ENCODE peak calls at places on chromosomes 11 and 22, in six cellular contexts. O is WTC11, A is HCT116, S is K562, V is GM12878, N is H1. H is an unnamed sample.

GRCh38 chr22:35684270-35684700 is 33.4 kb upstream of the APOL5 start:
- DNase-seq in V (no peak), N (no peak), S (no peak), A (no peak), O (peak; percentile 39), H (peak; percentile 19)

GRCh38 chr11:98798333-98798732 is 222.4 kb upstream of the CNTN5 start:
- DNase-seq in V (no peak), N (no peak), S (no peak), A (no peak), O (no peak), H (no peak)

GRCh38 chr11:109514313-109515018 is 92.5 kb downstream of the C11orf87 start:
- DNase-seq in O (no peak), S (no peak), V (no peak), A (no peak), N (no peak), H (no peak)

GRCh38 chr11:128687321-128687720 is 6.6 kb upstream of the FLI1 start:
- DNase-seq in N (no peak), A (no peak), S (peak; percentile 24), V (no peak), O (peak; percentile 83), H (no peak)

GRCh38 chr11:57792060-57792541 is 30.5 kb downstream of the CTNND1 start:
- DNase-seq in A (no peak), O (no peak), S (no peak), V (peak; percentile 93), N (no peak), H (no peak)

GRCh38 chr11:70367071-70367470 is 31.3 kb upstream of the CTTN start:
- DNase-seq in N (no peak), S (no peak), O (no peak), A (no peak), V (no peak), H (no peak)

GRCh38 chr11:115501895-115502589 is 2.2 kb downstream of the CADM1 start:
- DNase-seq in V (peak; percentile 20), N (no peak), S (no peak), A (no peak), O (no peak), H (peak; percentile 37)

GRCh38 chr11:129236850-129237249 is 44.7 kb upstream of the ARHGAP32 start:
- DNase-seq in V (no peak), S (no peak), N (no peak), A (no peak), O (no peak), H (no peak)

GRCh38 chr11:65498042-65498726 is 661 bp upstream of the MALAT1 start:
- DNase-seq in S (no peak), A (no peak), N (no peak), V (peak; percentile 53), O (no peak), H (no peak)

GRCh38 chr22:31160328-31160978 is 471 bp downstream of the RNF185 start:
- DNase-seq in N (no peak), O (no peak), S (peak; percentile 17), A (no peak), V (no peak), H (no peak)

GRCh38 chr11:19696073-19696472 is 16.6 kb upstream of the NAV2 start:
- DNase-seq in A (no peak), O (no peak), V (no peak), N (no peak), S (no peak), H (no peak)

GRCh38 chr11:61961570-61962212 is 5.7 kb downstream of the FTH1 start:
- DNase-seq in V (no peak), S (no peak), N (no peak), A (no peak), O (no peak), H (peak; percentile 84)

GRCh38 chr22:22881116-22882032 is 6.2 kb upstream of the IGLL5 start:
- DNase-seq in S (peak; percentile 56), O (no peak), N (no peak), A (no peak), V (no peak), H (no peak)

GRCh38 chr22:26172389-26172990 is 3.2 kb downstream of the SEZ6L start:
- DNase-seq in O (peak; percentile 76), S (peak; percentile 46), N (no peak), V (no peak), A (peak; percentile 24), H (peak; percentile 53)

GRCh38 chr11:110031171-110031570 is 62.0 kb upstream of the ZC3H12C start:
- DNase-seq in N (no peak), V (no peak), O (no peak), S (no peak), A (no peak), H (no peak)

GRCh38 chr22:27603823-27604190 is 197.7 kb downstream of the MN1 start:
- DNase-seq in A (no peak), V (no peak), S (no peak), N (no peak), O (no peak), H (no peak)

GRCh38 chr11:19711911-19712280 is 741 bp upstream of the NAV2 start:
- DNase-seq in N (no peak), A (no peak), S (peak; percentile 15), V (no peak), O (peak; percentile 50), H (no peak)

GRCh38 chr11:57638811-57639320 is 10.8 kb downstream of the YPEL4 start:
- DNase-seq in O (peak; percentile 44), S (no peak), A (no peak), V (no peak), N (no peak), H (no peak)

GRCh38 chr11:120801801-120802689 is 221.9 kb upstream of the TBCEL start:
- DNase-seq in O (peak; percentile 83), V (no peak), S (peak; percentile 77), N (peak; percentile 25), A (peak; percentile 32), H (peak; percentile 28)

GRCh38 chr22:35299717-35300497 is at the start of gene TOM1:
- DNase-seq in O (peak; percentile 98), S (peak; percentile 92), V (peak; percentile 94), N (peak; percentile 93), A (peak; percentile 98), H (peak; percentile 97)

GRCh38 chr11:128903248-128904041 is 12.3 kb downstream of the KCNJ5 start:
- DNase-seq in V (no peak), S (no peak), A (no peak), O (no peak), N (no peak), H (no peak)

GRCh38 chr11:73040046-73040445 is 102.1 kb downstream of the FCHSD2 start:
- DNase-seq in A (no peak), O (no peak), N (no peak), V (no peak), S (no peak), H (no peak)

GRCh38 chr11:128865490-128865889 is 1.6 kb downstream of the KCNJ1 start:
- DNase-seq in O (no peak), A (no peak), S (no peak), N (no peak), V (no peak), H (no peak)

GRCh38 chr11:94767701-94768601 is at the start of gene AMOTL1:
- DNase-seq in V (no peak), S (peak; percentile 73), N (peak; percentile 61), O (peak; percentile 89), A (peak; percentile 65), H (no peak)

GRCh38 chr22:23258826-23259170 is 78.5 kb downstream of the BCR start:
- DNase-seq in A (no peak), S (no peak), V (no peak), N (no peak), O (no peak), H (no peak)

GRCh38 chr22:36147196-36147788 is 13.3 kb downstream of the APOL3 start:
- DNase-seq in O (no peak), V (no peak), A (no peak), S (no peak), N (no peak), H (no peak)

GRCh38 chr11:77110836-77111235 is 8.2 kb downstream of the OMP start:
- DNase-seq in S (no peak), N (no peak), V (no peak), A (no peak), O (no peak), H (no peak)

GRCh38 chr11:75667268-75667830 is 1.5 kb downstream of the MAP6 start:
- DNase-seq in S (peak; percentile 22), V (no peak), A (no peak), O (peak; percentile 59), N (no peak), H (no peak)

GRCh38 chr11:12102588-12103410 is 7.6 kb upstream of the MICAL2 start:
- DNase-seq in S (no peak), V (no peak), O (no peak), A (no peak), N (no peak), H (no peak)
- TF ChIP-seq CTCF in S (no peak), V (no peak), O (no peak), A (peak; percentile 50), N (no peak), H (no peak)

GRCh38 chr11:15696069-15696468 is 581.3 kb downstream of the INSC start:
- DNase-seq in S (no peak), N (no peak), V (no peak), O (no peak), A (no peak), H (no peak)
- TF ChIP-seq ATF3 in S (no peak), N (no peak), V (no peak), O (no peak), A (no peak), H (no peak)

GRCh38 chr11:44627911-44628729 is 62.7 kb downstream of the CD82 start:
- DNase-seq in O (no peak), S (no peak), A (no peak), N (no peak), V (no peak), H (no peak)
- TF ChIP-seq CTCF in O (no peak), S (no peak), A (no peak), N (no peak), V (no peak), H (no peak)

DNA sequence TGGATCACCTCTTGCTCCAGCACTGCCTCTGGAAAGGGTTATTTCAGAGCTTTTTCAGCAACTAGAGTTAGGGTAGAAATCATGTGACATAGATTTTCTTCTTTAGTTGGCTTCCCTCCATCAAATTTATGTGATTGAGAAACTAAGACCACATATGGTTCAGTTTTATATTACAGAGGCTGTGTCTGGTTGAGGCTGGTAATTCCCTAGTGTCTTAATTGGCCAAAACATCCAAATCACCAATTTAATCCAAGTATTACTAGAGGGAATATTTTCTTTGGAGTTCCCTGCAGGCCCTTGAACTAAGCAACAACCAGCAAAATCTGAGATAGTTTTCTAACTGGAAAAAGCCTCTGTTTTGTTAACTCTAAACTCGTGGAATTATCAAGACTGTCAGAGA is 136.3 kb downstream of the ARHGAP42 start:
- DNase-seq in S (no peak), O (no peak), N (no peak), V (no peak), A (no peak), H (no peak)
- TF ChIP-seq ATF3 in S (no peak), O (no peak), N (no peak), V (no peak), A (no peak), H (no peak)

GRCh38 chr11:9748361-9748970 is 84.6 kb downstream of the SWAP70 start:
- DNase-seq in O (peak; percentile 52), N (no peak), A (peak; percentile 70), V (peak; percentile 72), S (peak; percentile 36), H (peak; percentile 63)
- TF ChIP-seq CTCF in O (peak; percentile 18), N (peak; percentile 42), A (peak; percentile 96), V (peak; percentile 91), S (peak; percentile 93), H (peak; percentile 76)

DNA sequence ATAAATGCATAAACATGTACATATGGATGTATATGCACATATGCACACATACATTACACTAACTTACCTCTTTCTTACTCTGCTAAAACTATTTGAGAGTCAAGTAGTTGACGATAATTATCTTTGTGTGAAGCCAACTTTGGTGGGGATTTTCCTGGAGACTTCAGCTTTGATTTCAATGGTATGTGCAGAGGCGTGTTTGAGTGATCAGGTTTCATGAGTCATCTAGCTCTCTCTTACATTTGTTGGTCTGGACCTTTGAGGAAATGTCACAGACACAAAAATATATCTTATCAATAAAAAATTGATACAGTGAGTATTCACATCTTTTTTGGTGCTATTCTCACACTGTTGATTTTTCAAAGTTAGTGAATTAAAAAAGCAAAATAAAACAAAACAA is 769.0 kb upstream of the LUZP2 start:
- DNase-seq in S (no peak), N (no peak), A (no peak), O (no peak), V (no peak), H (no peak)
- TF ChIP-seq ATF3 in S (no peak), N (no peak), A (no peak), O (no peak), V (no peak), H (no peak)

H was measured in HepG2.